ENCODE peak calls at places on chromosomes 2 and 18, in seven cellular contexts. S, M, W, T, F, Y and L are unnamed samples.

GRCh38 chr18:66271927-66272326 is 332.0 kb downstream of the CDH19 start:
- DNase-seq in M (no peak), W (no peak), F (no peak), T (no peak), Y (no peak), S (no peak), L (no peak)

GRCh38 chr2:20106746-20107145 is 55.3 kb upstream of the LAPTM4A start:
- DNase-seq in Y (no peak), S (peak; percentile 39), T (peak; percentile 87), F (no peak), M (peak; percentile 83), W (no peak), L (no peak)

GRCh38 chr2:97742381-97742847 is 29.0 kb downstream of the ZAP70 start:
- DNase-seq in Y (no peak), W (no peak), T (no peak), F (peak; percentile 15), S (peak; percentile 55), M (no peak), L (peak; percentile 0)

GRCh38 chr2:122028371-122029102 is 273.1 kb downstream of the TSN start:
- DNase-seq in T (no peak), S (no peak), W (no peak), Y (no peak), M (no peak), F (no peak), L (no peak)

GRCh38 chr2:85708641-85709040 is 14.5 kb downstream of the GNLY start:
- DNase-seq in F (no peak), S (no peak), Y (no peak), M (no peak), T (no peak), W (no peak), L (peak; percentile 76)

GRCh38 chr2:26948800-26949199 is 21.6 kb upstream of the MAPRE3 start:
- DNase-seq in T (no peak), M (no peak), S (no peak), F (no peak), W (no peak), Y (no peak), L (no peak)

GRCh38 chr2:15584316-15584715 is 7.4 kb upstream of the DDX1 start:
- DNase-seq in F (no peak), Y (no peak), S (no peak), W (no peak), T (no peak), M (no peak), L (no peak)

GRCh38 chr2:187003038-187003543 is 154.1 kb upstream of the ZSWIM2 start:
- DNase-seq in F (no peak), T (no peak), S (no peak), M (no peak), W (no peak), Y (no peak), L (no peak)

GRCh38 chr2:10326707-10327594 is 24.2 kb downstream of the HPCAL1 start:
- DNase-seq in S (peak; percentile 47), T (peak; percentile 59), M (peak; percentile 77), F (no peak), Y (no peak), W (no peak), L (no peak)

GRCh38 chr2:146305164-146305563 is 1539.7 kb upstream of the ACVR2A start:
- DNase-seq in T (no peak), Y (no peak), W (no peak), F (no peak), M (no peak), S (no peak), L (no peak)

GRCh38 chr2:224764565-224765236 is 48.5 kb upstream of the CCDC195 start:
- DNase-seq in Y (no peak), M (no peak), T (no peak), S (no peak), F (no peak), W (no peak), L (no peak)

GRCh38 chr2:144402282-144402681 is 117.6 kb downstream of the ZEB2 start:
- DNase-seq in S (peak; percentile 37), T (no peak), F (no peak), M (no peak), Y (peak; percentile 29), W (no peak), L (no peak)

GRCh38 chr18:25058520-25058919 is 293.4 kb downstream of the ZNF521 start:
- DNase-seq in S (no peak), Y (no peak), W (no peak), T (peak; percentile 8), F (no peak), M (no peak), L (no peak)

GRCh38 chr18:47908523-47909039 is 21.9 kb downstream of the SMAD2 start:
- DNase-seq in Y (no peak), S (no peak), F (no peak), W (no peak), T (no peak), M (no peak), L (no peak)

GRCh38 chr2:45993476-45993991 is 303.7 kb upstream of the EPAS1 start:
- DNase-seq in W (peak; percentile 83), S (peak; percentile 55), M (no peak), F (peak; percentile 44), T (peak; percentile 73), Y (peak; percentile 54), L (peak; percentile 42)

GRCh38 chr2:174595415-174595814 is 2.2 kb downstream of the WIPF1 start:
- DNase-seq in S (no peak), Y (no peak), W (no peak), F (no peak), T (no peak), M (no peak), L (no peak)

GRCh38 chr2:71347517-71347916 is 15.9 kb downstream of the ZNF638 start:
- DNase-seq in T (no peak), F (no peak), S (no peak), W (no peak), Y (no peak), M (no peak), L (no peak)

GRCh38 chr2:28656937-28657615 is 94.6 kb upstream of the PPP1CB start:
- DNase-seq in T (no peak), F (no peak), W (no peak), S (no peak), M (no peak), Y (no peak), L (no peak)

GRCh38 chr2:203982276-203982675 is 45.7 kb downstream of the ICOS start:
- DNase-seq in S (no peak), Y (no peak), M (no peak), F (no peak), W (no peak), T (no peak), L (no peak)

GRCh38 chr2:72837171-72837570 is 11.3 kb upstream of the EXOC6B start:
- DNase-seq in Y (no peak), M (no peak), F (no peak), S (no peak), T (no peak), W (no peak), L (no peak)

GRCh38 chr18:73563345-73563744 is 584.3 kb downstream of the FBXO15 start:
- DNase-seq in W (no peak), Y (no peak), M (no peak), T (no peak), S (no peak), F (no peak), L (no peak)

GRCh38 chr2:230347659-230348305 is 20.8 kb downstream of the SP140L start:
- DNase-seq in S (no peak), T (no peak), F (no peak), W (no peak), Y (no peak), M (no peak), L (no peak)

GRCh38 chr18:2982452-2983172 is 30.3 kb downstream of the LPIN2 start:
- DNase-seq in Y (no peak), W (no peak), F (no peak), M (no peak), T (no peak), S (no peak), L (no peak)

GRCh38 chr2:119691651-119692245 is 12.7 kb downstream of the TMEM177 start:
- DNase-seq in S (no peak), W (no peak), T (no peak), M (no peak), F (no peak), Y (no peak), L (no peak)

GRCh38 chr18:47075098-47075883 is 39.9 kb upstream of the ELOA2 start:
- DNase-seq in M (no peak), T (no peak), F (no peak), Y (no peak), S (no peak), W (no peak), L (no peak)

GRCh38 chr2:144032566-144032965 is 487.4 kb downstream of the ZEB2 start:
- DNase-seq in S (no peak), Y (no peak), W (no peak), F (no peak), T (no peak), M (no peak), L (no peak)

GRCh38 chr18:61964616-61965015 is 71.8 kb upstream of the RNF152 start:
- DNase-seq in T (no peak), W (no peak), M (no peak), F (no peak), Y (no peak), S (no peak), L (no peak)
- H3K27me3 ChIP-seq in T (no peaks in the 10 kb centered on the region), W (no peaks in the 10 kb centered on the region), M (no peaks in the 10 kb centered on the region), F (no peaks in the 10 kb centered on the region), Y (no peaks in the 10 kb centered on the region), S (no peaks in the 10 kb centered on the region), L (no peaks in the 10 kb centered on the region)

GRCh38 chr2:66584011-66584410 is 149.1 kb downstream of the MEIS1 start:
- DNase-seq in S (no peak), M (no peak), T (no peak), W (no peak), Y (no peak), F (no peak), L (no peak)
- H3K27me3 ChIP-seq in S (peaks cover 2% of the 10 kb centered on the region), M (peaks cover 52% of the 10 kb centered on the region), T (no peaks in the 10 kb centered on the region), W (no peaks in the 10 kb centered on the region), Y (no peaks in the 10 kb centered on the region), F (peaks cover 48% of the 10 kb centered on the region), L (peaks cover 66% of the 10 kb centered on the region)

GRCh38 chr2:67717692-67718091 is 320.6 kb downstream of the ETAA1 start:
- DNase-seq in F (no peak), W (no peak), S (no peak), Y (no peak), M (no peak), T (no peak), L (no peak)
- H3K27me3 ChIP-seq in F (no peaks in the 10 kb centered on the region), W (no peaks in the 10 kb centered on the region), S (no peaks in the 10 kb centered on the region), Y (no peaks in the 10 kb centered on the region), M (no peaks in the 10 kb centered on the region), T (no peaks in the 10 kb centered on the region), L (no peaks in the 10 kb centered on the region)

DNA sequence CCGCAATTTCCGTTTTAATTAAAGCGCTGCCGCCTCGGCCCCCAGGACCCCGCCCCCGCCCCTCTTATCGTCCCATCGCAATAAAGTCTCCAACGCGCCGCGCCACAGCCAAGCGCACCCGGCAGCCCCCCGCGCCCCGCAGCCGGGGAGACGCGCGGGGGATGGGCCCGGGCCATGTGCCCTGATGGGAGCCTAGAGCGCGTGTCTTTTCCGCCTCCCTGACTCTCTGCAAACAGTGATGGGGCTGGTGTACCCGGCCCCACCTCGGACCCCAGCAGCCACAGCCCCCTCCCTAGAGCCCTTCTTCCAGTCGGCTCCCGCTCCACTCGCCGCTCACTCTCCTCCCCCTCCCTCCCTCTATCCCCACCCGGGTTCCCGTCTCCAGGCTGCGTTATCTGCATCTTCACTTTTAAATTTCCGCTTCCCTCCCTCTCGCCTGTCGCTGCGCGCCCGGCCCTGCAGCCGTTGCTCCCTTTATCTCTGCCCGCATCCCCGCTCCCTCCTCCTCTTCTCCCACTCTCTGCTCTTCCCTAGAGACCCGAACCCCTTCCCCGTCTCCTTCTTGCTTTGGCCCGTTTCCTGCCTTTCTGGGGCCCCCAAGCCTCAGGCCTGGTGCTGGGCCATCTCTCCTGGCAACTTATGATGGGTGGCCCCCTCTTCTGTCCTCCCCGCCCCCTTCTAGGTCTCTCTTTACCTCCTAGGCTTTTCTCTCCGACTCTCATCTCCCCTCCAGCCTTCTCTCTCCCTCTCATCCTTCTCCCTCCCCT is 524 bp upstream of the FEV start:
- DNase-seq in T (peak; percentile 90), M (no peak), F (no peak), Y (no peak), S (no peak), W (no peak), L (no peak)
- H3K27me3 ChIP-seq in T (peaks cover 3% of the 10 kb centered on the region), M (peaks cover 96% of the 10 kb centered on the region), F (peaks cover 95% of the 10 kb centered on the region), Y (peaks cover 11% of the 10 kb centered on the region), S (no peaks in the 10 kb centered on the region), W (peaks cover 54% of the 10 kb centered on the region), L (peaks cover 99% of the 10 kb centered on the region)